ENCODE peak calls at places on chromosomes 5 and 9, in eight cellular contexts. L is K562, U is mammary epithelial cell, F is IMR-90, R is cardiac muscle cell, H is tibial artery, G is AG04450, X is adrenal gland. Y is an unnamed sample.

GRCh38 chr9:15889555-15889954 is 336.7 kb downstream of the CCDC171 start:
- DNase-seq in L (no peak), U (peak), F (peak), R (peak), H (no peak), G (no peak), X (no peak), Y (peak)

GRCh38 chr5:78467744-78468357 is 107.4 kb downstream of the SCAMP1 start:
- DNase-seq in L (peak), U (peak), F (peak), R (peak), H (no peak), G (peak), X (no peak), Y (peak)

GRCh38 chr9:13351768-13352386 is 72.4 kb upstream of the MPDZ start:
- DNase-seq in L (peak), U (peak), F (peak), R (peak), H (no peak), G (peak), X (peak), Y (peak)

GRCh38 chr5:128341056-128341455 is 197.0 kb downstream of the FBN2 start:
- DNase-seq in L (no peak), U (no peak), F (no peak), R (peak), H (no peak), G (no peak), X (peak), Y (peak)

GRCh38 chr9:107982735-107983134 is 493.2 kb upstream of the KLF4 start:
- DNase-seq in L (no peak), U (no peak), F (no peak), R (no peak), H (no peak), G (no peak), X (no peak), Y (no peak)

GRCh38 chr5:151696470-151697061 is 9.9 kb upstream of the SPARC start:
- DNase-seq in L (no peak), U (peak), F (peak), R (peak), H (peak), G (peak), X (peak), Y (peak)

GRCh38 chr5:135191084-135191826 is 157.2 kb upstream of the PITX1 start:
- DNase-seq in L (peak), U (peak), F (peak), R (peak), H (peak), G (peak), X (peak), Y (peak)

GRCh38 chr9:77648458-77649108 is 461 bp upstream of the GNA14 start:
- DNase-seq in L (no peak), U (peak), F (no peak), R (peak), H (peak), G (no peak), X (peak), Y (peak)

GRCh38 chr9:121598167-121599000 is 53.0 kb upstream of the DAB2IP start:
- DNase-seq in L (no peak), U (no peak), F (peak), R (peak), H (peak), G (peak), X (peak), Y (peak)

GRCh38 chr9:38259519-38260218 is 132.8 kb upstream of the ALDH1B1 start:
- DNase-seq in L (no peak), U (no peak), F (no peak), R (no peak), H (no peak), G (no peak), X (no peak), Y (no peak)

GRCh38 chr9:138053321-138053868 is 175.8 kb downstream of the CACNA1B start:
- DNase-seq in L (peak), U (no peak), F (no peak), R (no peak), H (no peak), G (no peak), X (no peak), Y (no peak)

GRCh38 chr5:10704949-10705621 is 55.9 kb downstream of the DAP start:
- DNase-seq in L (no peak), U (peak), F (peak), R (peak), H (no peak), G (peak), X (peak), Y (peak)

GRCh38 chr5:4868140-4868735 is 271.9 kb upstream of the ADAMTS16 start:
- DNase-seq in L (peak), U (peak), F (no peak), R (peak), H (no peak), G (no peak), X (peak), Y (peak)

GRCh38 chr5:177470759-177471536 is 2.5 kb downstream of the DBN1 start:
- DNase-seq in L (no peak), U (no peak), F (no peak), R (no peak), H (no peak), G (no peak), X (no peak), Y (peak)

GRCh38 chr9:42852133-42852532 is 668.7 kb downstream of the SPATA31A6 start:
- DNase-seq in L (no peak), U (peak), F (no peak), R (peak), H (no peak), G (no peak), X (peak), Y (peak)

GRCh38 chr9:108053555-108054061 is 564.0 kb upstream of the KLF4 start:
- DNase-seq in L (no peak), U (peak), F (peak), R (peak), H (peak), G (peak), X (peak), Y (peak)

GRCh38 chr5:155886311-155887031 is 440.5 kb upstream of the SGCD start:
- DNase-seq in L (no peak), U (no peak), F (no peak), R (no peak), H (no peak), G (no peak), X (no peak), Y (no peak)

GRCh38 chr5:57878301-57878722 is 395.7 kb upstream of the ACTBL2 start:
- DNase-seq in L (no peak), U (no peak), F (no peak), R (peak), H (no peak), G (no peak), X (no peak), Y (no peak)

GRCh38 chr5:118791986-118792734 is 196.2 kb downstream of the DTWD2 start:
- DNase-seq in L (peak), U (peak), F (peak), R (peak), H (peak), G (peak), X (peak), Y (peak)

GRCh38 chr5:66976108-66976507 is 220.5 kb downstream of the CD180 start:
- DNase-seq in L (no peak), U (no peak), F (no peak), R (no peak), H (no peak), G (no peak), X (no peak), Y (no peak)

GRCh38 chr5:133779828-133780475 is 167.6 kb upstream of the FSTL4 start:
- DNase-seq in L (peak), U (no peak), F (no peak), R (no peak), H (no peak), G (no peak), X (no peak), Y (no peak)

GRCh38 chr5:177494356-177495195 is 2.8 kb downstream of the PDLIM7 start:
- DNase-seq in L (peak), U (peak), F (peak), R (peak), H (peak), G (peak), X (peak), Y (peak)

GRCh38 chr9:18861599-18862546 is 171.1 kb downstream of the SAXO1 start:
- DNase-seq in L (no peak), U (no peak), F (peak), R (peak), H (peak), G (peak), X (peak), Y (peak)

GRCh38 chr5:73318308-73318719 is 130.3 kb downstream of the FOXD1 start:
- DNase-seq in L (no peak), U (peak), F (peak), R (no peak), H (no peak), G (peak), X (no peak), Y (peak)

GRCh38 chr9:97188545-97188944 is 118.9 kb upstream of the CCDC180 start:
- DNase-seq in L (no peak), U (no peak), F (no peak), R (no peak), H (no peak), G (no peak), X (no peak), Y (no peak)

GRCh38 chr9:13596383-13596970 is 317.0 kb upstream of the MPDZ start:
- DNase-seq in L (no peak), U (no peak), F (no peak), R (no peak), H (no peak), G (no peak), X (no peak), Y (no peak)

GRCh38 chr5:121975294-121975693 is 13.5 kb downstream of the SRFBP1 start:
- DNase-seq in L (no peak), U (no peak), F (no peak), R (no peak), H (no peak), G (no peak), X (no peak), Y (no peak)

GRCh38 chr5:178291969-178292825 is 59.6 kb upstream of the PHYKPL start:
- DNase-seq in L (no peak), U (no peak), F (no peak), R (no peak), H (peak), G (no peak), X (no peak), Y (no peak)

GRCh38 chr5:657570-657969 is 35.6 kb downstream of the TPPP start:
- DNase-seq in L (peak), U (no peak), F (peak), R (peak), H (no peak), G (peak), X (peak), Y (peak)
- H3K27ac ChIP-seq in L (peak), U (no peak), F (no peak), R (no peak), H (no peak), G (peak), X (no peak), Y (no peak)

GRCh38 chr9:81602887-81603680 is 86.3 kb downstream of the TLE1 start:
- DNase-seq in L (no peak), U (no peak), F (no peak), R (no peak), H (no peak), G (no peak), X (no peak), Y (no peak)
- H3K27ac ChIP-seq in L (no peak), U (no peak), F (no peak), R (no peak), H (no peak), G (no peak), X (no peak), Y (no peak)

GRCh38 chr9:74570879-74571512 is 73.9 kb downstream of the RORB start:
- DNase-seq in L (peak), U (peak), F (peak), R (peak), H (no peak), G (no peak), X (peak), Y (peak)
- H3K27ac ChIP-seq in L (no peak), U (no peak), F (no peak), R (peak), H (no peak), G (no peak), X (no peak), Y (no peak)

DNA sequence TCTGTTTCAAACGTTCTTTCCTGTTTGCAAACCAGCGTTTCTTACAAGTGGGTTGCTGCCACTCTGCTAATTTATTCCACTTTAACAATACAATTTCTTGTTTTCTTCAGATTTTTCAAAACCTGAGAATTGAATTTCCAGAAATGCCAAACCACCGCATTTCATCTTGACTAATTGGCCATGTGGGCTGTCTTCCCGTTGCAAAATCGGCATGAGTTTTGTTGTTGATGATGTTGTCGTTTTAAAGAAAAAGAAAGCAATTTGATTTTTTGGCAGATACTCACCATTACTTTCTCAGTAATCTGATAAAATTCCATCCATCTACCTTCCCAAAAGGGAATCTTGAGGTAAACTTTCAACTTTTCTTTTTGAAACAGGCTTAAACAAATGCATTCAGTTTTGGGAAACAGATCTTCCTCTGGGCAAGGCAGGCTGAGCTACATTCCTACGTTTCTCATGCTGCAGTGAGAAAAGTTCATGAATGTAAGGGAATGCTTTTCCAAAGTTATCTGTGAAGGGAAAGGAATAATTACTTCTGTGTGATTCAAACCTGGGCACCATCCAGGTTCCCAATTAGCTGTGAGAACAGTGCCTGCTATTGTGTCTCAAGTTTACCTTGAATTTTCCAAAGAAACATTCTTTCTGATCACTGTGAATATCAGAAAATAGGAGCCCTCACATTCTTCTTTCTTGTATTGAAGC is 100.6 kb upstream of the TUT7 start:
- DNase-seq in L (no peak), U (peak), F (peak), R (peak), H (no peak), G (no peak), X (no peak), Y (peak)
- H3K27ac ChIP-seq in L (no peak), U (peak), F (no peak), R (no peak), H (no peak), G (no peak), X (no peak), Y (peak)

GRCh38 chr5:39187873-39188731 is 31.3 kb downstream of the FYB1 start:
- DNase-seq in L (no peak), U (peak), F (no peak), R (no peak), H (no peak), G (no peak), X (no peak), Y (no peak)
- H3K27ac ChIP-seq in L (peak), U (no peak), F (no peak), R (no peak), H (no peak), G (no peak), X (no peak), Y (no peak)

GRCh38 chr5:146523698-146524097 is 7.7 kb upstream of the GPR151 start:
- DNase-seq in L (no peak), U (no peak), F (no peak), R (no peak), H (no peak), G (no peak), X (no peak), Y (no peak)

GRCh38 chr5:146519554-146519953 is 3.6 kb upstream of the GPR151 start:
- DNase-seq in L (no peak), U (no peak), F (no peak), R (no peak), H (no peak), G (no peak), X (no peak), Y (no peak)

GRCh38 chr5:146520731-146521130 is 4.7 kb upstream of the GPR151 start:
- DNase-seq in L (no peak), U (no peak), F (no peak), R (no peak), H (no peak), G (no peak), X (no peak), Y (no peak)

GRCh38 chr5:146516151-146516475 is at the start of gene GPR151:
- DNase-seq in L (no peak), U (no peak), F (peak), R (peak), H (no peak), G (no peak), X (no peak), Y (no peak)

GRCh38 chr5:146521403-146522106 is 5.6 kb upstream of the GPR151 start:
- DNase-seq in L (no peak), U (no peak), F (no peak), R (no peak), H (no peak), G (no peak), X (no peak), Y (no peak)
- H3K27ac ChIP-seq in L (no peak), U (no peak), F (no peak), R (no peak), H (no peak), G (no peak), X (no peak), Y (no peak)

DNA sequence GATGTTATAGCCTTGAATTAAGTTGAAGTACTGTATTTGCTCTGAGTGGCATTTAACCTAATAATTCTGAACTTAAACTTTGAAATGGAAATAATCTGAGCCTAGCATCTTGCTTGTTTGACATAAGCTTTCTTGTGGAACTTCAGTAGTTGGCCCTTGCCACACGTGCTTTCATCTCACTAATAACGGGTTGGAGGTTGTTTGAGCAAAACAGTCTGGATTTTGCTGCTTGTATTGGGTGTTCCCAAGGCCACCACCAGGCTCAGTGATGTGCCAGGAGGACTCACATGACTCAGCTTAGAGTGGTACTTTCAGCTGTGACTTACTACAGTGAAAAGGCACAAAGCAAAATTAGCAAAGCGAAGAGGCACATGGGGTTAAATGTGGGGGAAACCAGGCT is 35.7 kb downstream of the SECISBP2 start:
- DNase-seq in L (no peak), U (no peak), F (no peak), R (no peak), H (no peak), G (no peak), X (peak), Y (peak)
- H3K27ac ChIP-seq in L (no peak), U (no peak), F (no peak), R (no peak), H (no peak), G (no peak), X (peak), Y (no peak)

Y was measured in GM23248.